ENCODE peak calls at places on chromosomes 4 and X, in five cellular contexts. Z, K, V, M and L are unnamed samples.

GRCh38 chrX:81286075-81286474 is 84.2 kb downstream of the SH3BGRL start:
- DNase-seq in K (no peak), Z (no peak), V (no peak), M (no peak), L (no peak)

GRCh38 chr4:105709081-105709450 is 482 bp downstream of the GSTCD start:
- DNase-seq in K (no peak), V (no peak), M (no peak), Z (no peak), L (no peak)

GRCh38 chr4:82753238-82753637 is 45.4 kb downstream of the SCD5 start:
- DNase-seq in V (no peak), M (no peak), Z (no peak), K (no peak), L (no peak)

GRCh38 chrX:56733459-56734046 is 4.5 kb downstream of the NBDY start:
- DNase-seq in Z (peak), M (peak), K (no peak), V (no peak), L (peak)

GRCh38 chrX:97215166-97215565 is 331.5 kb downstream of the RPA4 start:
- DNase-seq in M (no peak), V (no peak), Z (no peak), K (no peak), L (no peak)

GRCh38 chr4:117447925-117448324 is 362.5 kb upstream of the TRAM1L1 start:
- DNase-seq in V (no peak), Z (no peak), M (no peak), K (no peak), L (no peak)

GRCh38 chrX:314781-315595 is 3.6 kb downstream of the GTPBP6 start:
- DNase-seq in Z (no peak), K (peak), M (no peak), V (no peak), L (no peak)

GRCh38 chr4:121977251-121978168 is 25.6 kb upstream of the TRPC3 start:
- DNase-seq in M (no peak), Z (no peak), K (no peak), V (no peak), L (no peak)

GRCh38 chrX:23792861-23793553 is 10.0 kb downstream of the SAT1 start:
- DNase-seq in K (no peak), V (no peak), M (no peak), Z (no peak), L (no peak)

GRCh38 chrX:145818522-145819075 is 970 bp downstream of the SLITRK2 start:
- DNase-seq in V (no peak), K (no peak), Z (no peak), M (no peak), L (no peak)

GRCh38 chrX:154712781-154713391 is 38.0 kb downstream of the GAB3 start:
- DNase-seq in K (no peak), Z (no peak), M (no peak), V (no peak), L (no peak)

GRCh38 chr4:138978600-138978999 is 37.0 kb upstream of the NOCT start:
- DNase-seq in K (no peak), Z (no peak), V (no peak), M (no peak), L (no peak)

GRCh38 chrX:110258552-110258951 is 59.3 kb downstream of the AMMECR1 start:
- DNase-seq in V (no peak), Z (no peak), M (no peak), K (no peak), L (no peak)

GRCh38 chrX:68826113-68826980 is 2.5 kb upstream of the EFNB1 start:
- DNase-seq in Z (no peak), M (no peak), V (no peak), K (peak), L (no peak)

GRCh38 chrX:11789809-11790208 is 31.8 kb downstream of the MSL3 start:
- DNase-seq in Z (no peak), M (no peak), V (no peak), K (no peak), L (no peak)

GRCh38 chr4:44071959-44072955 is 376.4 kb downstream of the KCTD8 start:
- DNase-seq in M (no peak), K (peak), V (no peak), Z (no peak), L (no peak)

GRCh38 chrX:53284684-53285447 is 3.5 kb upstream of the IQSEC2 start:
- DNase-seq in Z (no peak), M (peak), K (no peak), V (peak), L (no peak)